ENCODE peak calls at places on chromosome 19, in ten cellular contexts. Z is activated T-cell treated with anti-CD3 and anti-CD28 coated beads, Interleukin-2, amount 50 U/mL, for 72 hours; I is left colon; F is GM12892; S is nephron progenitor cell; M is amniotic stem cell; N is activated T-helper 1 cell treated with anti-CD3 and anti-CD28 coated beads, Interleukin-2, amount 50 U/mL, for 16 hours; E is left cardiac atrium; B is KBM-7; Q is RPMI8226. X is an unnamed sample.

GRCh38 chr19:6527893-6528543 is 2.8 kb upstream of the TNFSF9 start:
- DNase-seq in F (peak), Q (no peak), E (no peak), I (no peak), B (no peak), Z (no peak), M (no peak), S (no peak), N (no peak), X (no peak)

GRCh38 chr19:8655340-8655709 is 24.9 kb downstream of the NFILZ start:
- DNase-seq in B (no peak), E (no peak), N (peak), M (no peak), S (no peak), Q (peak), Z (peak), F (no peak), I (no peak), X (no peak)

GRCh38 chr19:1856698-1857603 is 6.4 kb downstream of the KLF16 start:
- DNase-seq in S (peak), E (peak), N (no peak), F (peak), B (peak), I (peak), Z (peak), Q (peak), M (no peak), X (peak)

GRCh38 chr19:18117364-18117691 is 19.8 kb downstream of the MAST3 start:
- DNase-seq in E (no peak), M (no peak), Q (no peak), N (no peak), F (no peak), I (no peak), B (no peak), S (no peak), Z (no peak), X (no peak)

GRCh38 chr19:30450101-30450500 is 77.9 kb downstream of the ZNF536 start:
- DNase-seq in I (no peak), Q (no peak), M (no peak), B (peak), E (peak), F (no peak), N (no peak), Z (no peak), S (peak), X (peak)

GRCh38 chr19:40229484-40229883 is 3.0 kb upstream of the CCNP start:
- DNase-seq in Z (no peak), F (no peak), Q (no peak), S (no peak), E (no peak), B (peak), M (no peak), N (no peak), I (no peak), X (no peak)

GRCh38 chr19:23055946-23056345 is 53.0 kb upstream of the ZNF728 start:
- DNase-seq in I (no peak), Z (no peak), M (no peak), N (no peak), S (no peak), E (no peak), Q (no peak), B (no peak), F (no peak), X (no peak)

GRCh38 chr19:23785982-23786381 is 27.3 kb upstream of the ZNF681 start:
- DNase-seq in N (no peak), S (no peak), Z (no peak), F (no peak), E (no peak), I (no peak), M (no peak), Q (no peak), B (no peak), X (no peak)

GRCh38 chr19:6047741-6048231 is 62.5 kb downstream of the RFX2 start:
- DNase-seq in Z (no peak), I (no peak), N (no peak), E (no peak), Q (peak), S (peak), M (peak), B (peak), F (no peak), X (no peak)

GRCh38 chr19:4173479-4174211 is 8.7 kb downstream of the SIRT6 start:
- DNase-seq in E (no peak), F (no peak), N (no peak), I (no peak), Z (no peak), Q (no peak), B (no peak), M (no peak), S (no peak), X (no peak)

GRCh38 chr19:913080-913748 is at the start of gene R3HDM4:
- DNase-seq in S (peak), N (peak), F (peak), Z (peak), B (no peak), I (peak), Q (peak), E (peak), M (peak), X (peak)

GRCh38 chr19:55495646-55496349 is 7.6 kb downstream of the SSC5D start:
- DNase-seq in F (no peak), N (no peak), Z (no peak), M (no peak), E (no peak), B (no peak), S (no peak), Q (no peak), I (no peak), X (no peak)

GRCh38 chr19:19568802-19569756 is 31.0 kb downstream of the CILP2 start:
- DNase-seq in E (no peak), S (no peak), Z (no peak), F (no peak), N (no peak), Q (no peak), I (no peak), B (no peak), M (no peak), X (no peak)

GRCh38 chr19:23328211-23328610 is 67.1 kb downstream of the ZNF91 start:
- DNase-seq in B (no peak), M (no peak), I (no peak), N (no peak), Z (no peak), E (no peak), F (no peak), S (no peak), Q (no peak), X (no peak)

GRCh38 chr19:620166-620862 is 13.0 kb downstream of the POLRMT start:
- DNase-seq in Q (no peak), F (no peak), N (no peak), Z (no peak), B (no peak), I (no peak), M (no peak), E (no peak), S (no peak), X (no peak)

GRCh38 chr19:33052352-33052972 is 12.2 kb downstream of the RHPN2 start:
- DNase-seq in B (peak), F (no peak), Q (no peak), I (no peak), E (no peak), N (no peak), Z (no peak), S (no peak), M (no peak), X (no peak)

GRCh38 chr19:52638601-52639000 is 446 bp upstream of the ZNF83 start:
- DNase-seq in B (no peak), E (peak), M (no peak), I (peak), Z (peak), N (no peak), Q (no peak), F (peak), S (peak), X (peak)

GRCh38 chr19:6700586-6701316 is 19.7 kb downstream of the C3 start:
- DNase-seq in Z (no peak), S (no peak), F (no peak), B (no peak), I (no peak), M (no peak), Q (no peak), E (no peak), N (no peak), X (no peak)

GRCh38 chr19:3186891-3187661 is 1.3 kb downstream of the NCLN start:
- DNase-seq in S (no peak), I (no peak), E (peak), Z (no peak), N (no peak), Q (no peak), M (no peak), F (no peak), B (no peak), X (peak)

GRCh38 chr19:19655641-19656343 is 7.7 kb downstream of the ATP13A1 start:
- DNase-seq in S (no peak), Z (no peak), I (no peak), N (no peak), F (peak), B (no peak), E (no peak), M (no peak), Q (no peak), X (no peak)

GRCh38 chr19:10421240-10421948 is 1.1 kb downstream of the PDE4A start:
- DNase-seq in M (no peak), Z (peak), I (no peak), F (no peak), B (no peak), S (no peak), E (no peak), Q (peak), N (no peak), X (no peak)

GRCh38 chr19:30393046-30393445 is 20.9 kb downstream of the ZNF536 start:
- DNase-seq in F (no peak), B (no peak), S (no peak), E (no peak), M (no peak), N (no peak), Q (no peak), Z (peak), I (no peak), X (no peak)

GRCh38 chr19:36773223-36773579 is 594 bp upstream of the ZNF850 start:
- DNase-seq in N (no peak), F (no peak), Q (no peak), S (no peak), Z (no peak), E (no peak), M (no peak), B (no peak), I (no peak), X (no peak)

GRCh38 chr19:6095760-6096159 is 14.5 kb downstream of the RFX2 start:
- DNase-seq in N (no peak), Z (no peak), B (no peak), I (no peak), F (no peak), M (no peak), S (no peak), Q (no peak), E (no peak), X (no peak)

GRCh38 chr19:6227941-6228325 is 51.8 kb downstream of the MLLT1 start:
- DNase-seq in Q (no peak), B (no peak), E (no peak), S (no peak), M (no peak), N (no peak), Z (no peak), F (no peak), I (no peak), X (no peak)

GRCh38 chr19:4241824-4242430 is 5.0 kb upstream of the YJU2 start:
- DNase-seq in M (no peak), E (no peak), F (no peak), I (no peak), S (no peak), Z (no peak), Q (no peak), B (no peak), N (no peak), X (no peak)

GRCh38 chr19:36008336-36008978 is at the start of gene SYNE4:
- DNase-seq in Q (no peak), N (no peak), S (peak), B (no peak), M (no peak), Z (no peak), F (no peak), E (no peak), I (peak), X (no peak)

GRCh38 chr19:1855040-1855827 is 7.0 kb upstream of the REXO1 start:
- DNase-seq in M (peak), B (peak), E (peak), Q (peak), I (peak), N (peak), S (peak), F (peak), Z (peak), X (peak)

GRCh38 chr19:54233941-54234340 is 8.6 kb downstream of the LILRA6 start:
- DNase-seq in S (no peak), I (no peak), F (no peak), N (no peak), Z (no peak), E (no peak), Q (no peak), B (no peak), M (no peak), X (no peak)

X was measured in heart left ventricle.